ENCODE peak calls at places on chromosomes 7 and 10, in nine cellular contexts. H, N, C, D, E, T, W, A and U are unnamed samples.

GRCh38 chr10:131885391-131886165 is 15.2 kb upstream of the PPP2R2D start:
- DNase-seq in H (peak; percentile 82), N (peak; percentile 82), C (peak; percentile 86), D (peak; percentile 78), E (peak; percentile 73), T (peak; percentile 87), W (peak; percentile 23), A (peak; percentile 84), U (peak; percentile 20)

GRCh38 chr7:2015251-2015871 is 217.4 kb downstream of the MAD1L1 start:
- DNase-seq in H (no peak), N (peak; percentile 29), C (peak; percentile 44), D (no peak), E (peak; percentile 21), T (no peak), W (no peak), A (no peak), U (no peak)

GRCh38 chr7:131606346-131607290 is 50.2 kb upstream of the PODXL start:
- DNase-seq in H (no peak), N (no peak), C (no peak), D (no peak), E (no peak), T (no peak), W (no peak), A (no peak), U (no peak)

GRCh38 chr7:100612730-100613446 is 548 bp downstream of the MOSPD3 start:
- DNase-seq in H (no peak), N (no peak), C (no peak), D (no peak), E (no peak), T (peak; percentile 53), W (no peak), A (no peak), U (no peak)

GRCh38 chr10:25933653-25934608 is at the start of gene MYO3A:
- DNase-seq in H (no peak), N (no peak), C (no peak), D (no peak), E (no peak), T (no peak), W (no peak), A (peak; percentile 44), U (no peak)

GRCh38 chr10:123135415-123136141 is at the start of gene HMX3:
- DNase-seq in H (no peak), N (no peak), C (no peak), D (no peak), E (no peak), T (no peak), W (no peak), A (no peak), U (no peak)

GRCh38 chr7:69780377-69780776 is 182.1 kb downstream of the AUTS2 start:
- DNase-seq in H (no peak), N (no peak), C (no peak), D (no peak), E (no peak), T (no peak), W (no peak), A (peak; percentile 43), U (no peak)

GRCh38 chr7:135197343-135197742 is 14.0 kb downstream of the WDR91 start:
- DNase-seq in H (no peak), N (no peak), C (no peak), D (no peak), E (no peak), T (no peak), W (no peak), A (no peak), U (no peak)

GRCh38 chr10:80539421-80539999 is 1.8 kb downstream of the SH2D4B start:
- DNase-seq in H (peak; percentile 8), N (no peak), C (peak; percentile 55), D (no peak), E (no peak), T (peak; percentile 47), W (no peak), A (no peak), U (no peak)
- H3K9me3 ChIP-seq in H (no peaks in the 10 kb centered on the region), N (no peaks in the 10 kb centered on the region), C (no peaks in the 10 kb centered on the region), D (no peaks in the 10 kb centered on the region), E (no peaks in the 10 kb centered on the region), T (no peaks in the 10 kb centered on the region), W (no peaks in the 10 kb centered on the region), A (no peaks in the 10 kb centered on the region), U (no peaks in the 10 kb centered on the region)

GRCh38 chr10:112956631-112957350 is 6.7 kb downstream of the TCF7L2 start:
- DNase-seq in H (peak; percentile 35), N (no peak), C (peak; percentile 59), D (no peak), E (no peak), T (no peak), W (no peak), A (no peak), U (no peak)

GRCh38 chr10:112960151-112960681 is 10.2 kb downstream of the TCF7L2 start:
- DNase-seq in H (no peak), N (no peak), C (no peak), D (no peak), E (no peak), T (no peak), W (no peak), A (no peak), U (peak; percentile 67)

GRCh38 chr10:112957589-112958202 is 7.6 kb downstream of the TCF7L2 start:
- DNase-seq in H (no peak), N (no peak), C (no peak), D (no peak), E (no peak), T (no peak), W (no peak), A (no peak), U (peak; percentile 56)

GRCh38 chr10:112959207-112959838 is 9.3 kb downstream of the TCF7L2 start:
- DNase-seq in H (no peak), N (no peak), C (peak; percentile 25), D (no peak), E (no peak), T (no peak), W (no peak), A (no peak), U (peak; percentile 48)

DNA sequence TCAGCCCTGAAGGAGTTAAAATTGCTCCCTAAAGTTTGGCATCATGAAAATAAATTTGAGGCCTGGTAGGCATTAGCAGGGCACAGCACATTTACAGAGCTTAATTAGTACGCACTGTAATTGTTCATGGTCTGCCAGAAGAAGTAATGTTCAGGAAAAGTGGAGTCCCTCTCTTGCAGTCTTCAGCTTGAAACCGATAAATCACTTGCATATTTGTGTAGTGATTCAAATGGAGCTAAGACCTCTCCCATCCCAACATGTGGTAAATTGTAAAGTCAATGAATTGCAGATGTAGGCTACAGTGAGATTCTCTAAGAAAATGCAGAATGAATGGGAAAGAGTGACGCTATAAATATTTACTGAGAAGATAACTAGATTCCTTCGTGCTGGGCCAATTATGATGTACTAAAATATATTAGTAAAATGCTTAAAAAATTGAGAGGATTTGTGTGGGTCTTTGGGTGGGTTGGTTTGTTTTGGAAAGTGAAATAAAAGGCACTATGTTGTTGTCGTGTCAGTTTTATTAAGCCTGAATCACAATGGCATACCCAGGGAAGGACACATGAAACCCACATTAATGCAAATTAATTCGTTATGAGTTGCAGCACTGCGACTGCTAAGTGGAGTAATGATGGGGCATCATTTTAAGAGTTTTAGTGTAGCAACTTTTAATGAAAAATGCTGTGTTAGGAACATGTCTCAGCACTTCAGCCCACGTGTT is 8.4 kb downstream of the TCF7L2 start:
- DNase-seq in H (no peak), N (no peak), C (no peak), D (no peak), E (no peak), T (no peak), W (no peak), A (no peak), U (peak; percentile 98)
- H3K4me3 ChIP-seq in H (no peak overlapping the region), N (no peak overlapping the region), C (no peak overlapping the region), D (no peak overlapping the region), E (no peak overlapping the region), T (no peak overlapping the region), W (no peak overlapping the region), A (no peak overlapping the region), U (peak overlapping the region; percentile 3)

GRCh38 chr7:157769870-157770213 is 433.0 kb downstream of the DNAJB6 start:
- DNase-seq in H (no peak), N (peak; percentile 56), C (no peak), D (no peak), E (no peak), T (no peak), W (no peak), A (no peak), U (no peak)
- H3K9me3 ChIP-seq in H (no peaks in the 10 kb centered on the region), N (peaks cover 11% of the 10 kb centered on the region), C (no peaks in the 10 kb centered on the region), D (no peaks in the 10 kb centered on the region), E (no peaks in the 10 kb centered on the region), T (peaks cover 4% of the 10 kb centered on the region), W (peaks cover 5% of the 10 kb centered on the region), A (no peaks in the 10 kb centered on the region), U (peaks cover 1% of the 10 kb centered on the region)

GRCh38 chr7:7971308-7972040 is 2.9 kb downstream of the GLCCI1 start:
- DNase-seq in H (no peak), N (no peak), C (no peak), D (no peak), E (no peak), T (no peak), W (no peak), A (no peak), U (no peak)
- H3K4me3 ChIP-seq in H (no peak overlapping the region), N (peak overlapping the region; percentile 95), C (no peak overlapping the region), D (peak overlapping the region; percentile 63), E (no peak overlapping the region), T (peak overlapping the region; percentile 100), W (peak overlapping the region; percentile 78), A (peak overlapping the region; percentile 69), U (peak overlapping the region; percentile 67)

GRCh38 chr7:157524731-157525130 is 187.9 kb downstream of the DNAJB6 start:
- DNase-seq in H (no peak), N (no peak), C (no peak), D (no peak), E (no peak), T (no peak), W (no peak), A (no peak), U (no peak)

GRCh38 chr7:157522954-157523353 is 186.2 kb downstream of the DNAJB6 start:
- DNase-seq in H (no peak), N (no peak), C (no peak), D (no peak), E (no peak), T (peak; percentile 5), W (no peak), A (no peak), U (no peak)

GRCh38 chr7:157525501-157525915 is 188.7 kb downstream of the DNAJB6 start:
- DNase-seq in H (no peak), N (no peak), C (no peak), D (peak; percentile 58), E (no peak), T (peak; percentile 6), W (no peak), A (no peak), U (no peak)

GRCh38 chr7:157523371-157523765 is 186.6 kb downstream of the DNAJB6 start:
- DNase-seq in H (no peak), N (no peak), C (peak; percentile 60), D (no peak), E (no peak), T (peak; percentile 31), W (no peak), A (no peak), U (no peak)

DNA sequence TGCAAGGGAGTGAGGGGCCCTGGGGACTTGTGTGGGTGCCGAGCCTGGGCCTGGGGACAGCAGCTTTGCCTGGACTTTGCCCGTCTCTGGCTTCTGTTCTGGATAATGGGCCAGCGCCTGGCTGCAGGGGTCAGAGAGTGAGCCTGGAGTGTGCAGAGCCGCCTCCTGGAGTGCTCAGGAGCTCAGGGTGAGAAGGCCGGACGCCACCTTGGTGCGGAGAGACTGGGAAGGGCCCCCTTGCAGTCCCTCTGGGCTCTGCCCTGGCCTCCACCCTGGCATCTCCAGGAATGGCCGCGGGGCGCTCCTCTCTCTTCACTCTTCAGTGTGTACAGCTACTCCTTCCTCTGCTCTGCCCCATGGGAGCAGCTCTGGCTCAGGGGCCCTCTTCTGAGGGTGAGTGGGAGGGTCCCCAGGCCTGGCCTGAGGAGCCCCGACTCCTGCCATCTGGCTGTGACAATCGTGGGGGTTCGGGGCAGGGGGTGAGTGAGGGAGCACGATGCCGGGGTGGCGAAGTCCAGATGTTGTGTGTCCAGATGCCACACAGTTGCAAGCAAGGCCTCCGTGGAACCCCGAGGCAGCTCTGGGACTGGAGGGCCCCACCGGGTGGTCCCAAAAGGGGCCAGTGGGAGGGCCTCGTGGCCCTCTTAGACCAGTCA is 187.1 kb downstream of the DNAJB6 start:
- DNase-seq in H (no peak), N (no peak), C (peak; percentile 57), D (no peak), E (no peak), T (peak; percentile 37), W (no peak), A (no peak), U (no peak)
- H3K9me3 ChIP-seq in H (no peaks in the 10 kb centered on the region), N (no peaks in the 10 kb centered on the region), C (no peaks in the 10 kb centered on the region), D (no peaks in the 10 kb centered on the region), E (no peaks in the 10 kb centered on the region), T (no peaks in the 10 kb centered on the region), W (no peaks in the 10 kb centered on the region), A (no peaks in the 10 kb centered on the region), U (no peaks in the 10 kb centered on the region)